ENCODE peak calls at places on chromosomes 13 and 19, in eight cellular contexts. V, S, N, A, O, G, F and K are unnamed samples. For H3K4me1, the result is how much of the 10 kb centered on the place peaks cover.

GRCh38 chr13:109789262-109789661 is 2.9 kb upstream of the IRS2 start:
- DNase-seq in F (no peak), S (no peak), N (peak), A (no peak), G (no peak), O (no peak), V (no peak), K (no peak)

GRCh38 chr19:9128171-9128570 is 1.4 kb upstream of the OR7G3 start:
- DNase-seq in F (no peak), V (no peak), N (no peak), O (peak), G (no peak), A (no peak), S (no peak), K (no peak)

GRCh38 chr13:65339236-65339635 is 1890.9 kb downstream of the PCDH9 start:
- DNase-seq in V (no peak), A (peak), N (no peak), S (no peak), F (no peak), O (no peak), G (no peak), K (no peak)

GRCh38 chr19:8363803-8364771 is at the start of gene ANGPTL4:
- DNase-seq in V (no peak), N (peak), F (no peak), O (peak), A (peak), G (peak), S (peak), K (peak)

GRCh38 chr13:46633416-46633815 is 80.4 kb downstream of the LRCH1 start:
- DNase-seq in S (no peak), G (no peak), O (no peak), F (no peak), N (no peak), A (peak), V (no peak), K (no peak)

GRCh38 chr19:46090444-46090843 is 34.0 kb downstream of the IGFL3 start:
- DNase-seq in G (no peak), V (no peak), A (no peak), S (no peak), F (no peak), O (no peak), N (no peak), K (no peak)

GRCh38 chr19:51448011-51448744 is 10.1 kb downstream of the SIGLEC8 start:
- DNase-seq in O (no peak), V (no peak), S (no peak), N (no peak), G (no peak), F (no peak), A (no peak), K (no peak)

GRCh38 chr13:85798999-85799646 is at the start of gene SLITRK6:
- DNase-seq in S (no peak), V (no peak), O (peak), N (no peak), G (no peak), A (peak), F (no peak), K (peak)

GRCh38 chr19:18282021-18282787 is 782 bp upstream of the JUND start:
- DNase-seq in V (no peak), G (no peak), F (peak), S (no peak), A (no peak), O (no peak), N (no peak), K (peak)

GRCh38 chr19:45455707-45456499 is 11.9 kb upstream of the FOSB start:
- DNase-seq in V (peak), A (peak), F (peak), G (peak), S (peak), N (peak), O (peak), K (peak)

GRCh38 chr19:47765522-47766358 is 12.8 kb upstream of the SELENOW start:
- DNase-seq in V (no peak), S (peak), N (no peak), O (no peak), G (peak), F (no peak), A (peak), K (peak)

GRCh38 chr19:45499196-45500180 is 1.2 kb downstream of the PPM1N start:
- DNase-seq in F (no peak), N (no peak), G (no peak), S (no peak), O (no peak), V (peak), A (no peak), K (peak)

GRCh38 chr19:5594521-5594950 is 26.8 kb upstream of the TINCR start:
- DNase-seq in V (no peak), G (no peak), O (no peak), A (no peak), S (no peak), N (no peak), F (no peak), K (no peak)

GRCh38 chr13:33349996-33350826 is 64.7 kb upstream of the STARD13 start:
- DNase-seq in F (no peak), O (no peak), A (peak), V (no peak), G (peak), N (peak), S (peak), K (peak)

GRCh38 chr19:34475026-34475974 is 6.3 kb upstream of the WTIP start:
- DNase-seq in V (no peak), A (peak), G (no peak), F (peak), N (no peak), S (no peak), O (no peak), K (no peak)

GRCh38 chr13:20426766-20427448 is 98.8 kb downstream of the CRYL1 start:
- DNase-seq in A (no peak), V (no peak), O (no peak), S (no peak), N (no peak), G (no peak), F (no peak), K (no peak)

GRCh38 chr19:29671393-29672076 is 6.3 kb downstream of the PLEKHF1 start:
- DNase-seq in A (peak), N (no peak), G (peak), F (no peak), V (peak), S (peak), O (no peak), K (no peak)

GRCh38 chr13:66981912-66982311 is 248.2 kb downstream of the PCDH9 start:
- DNase-seq in G (no peak), V (no peak), A (no peak), S (no peak), O (no peak), N (no peak), F (no peak), K (no peak)

GRCh38 chr13:43787518-43787891 is 733 bp upstream of the ENOX1 start:
- DNase-seq in F (no peak), G (no peak), N (no peak), A (no peak), O (no peak), S (no peak), V (no peak), K (no peak)
- H3K27ac ChIP-seq in F (peak), G (peak), N (no peak), A (peak), O (peak), S (peak), V (no peak), K (peak)

GRCh38 chr19:35907377-35907745 is 734 bp downstream of the TYROBP start:
- DNase-seq in O (no peak), V (no peak), N (no peak), A (no peak), S (no peak), G (no peak), F (no peak), K (no peak)
- H3K4me1 ChIP-seq in O (under half), V (under half), N (under half), A (under half), S (under half), G (under half), F (under half), K (under half)

GRCh38 chr13:93776936-93777335 is 550.3 kb downstream of the GPC6 start:
- DNase-seq in A (peak), V (no peak), G (no peak), O (no peak), N (no peak), S (no peak), F (no peak), K (no peak)
- H3K27ac ChIP-seq in A (no peak), V (no peak), G (no peak), O (no peak), N (no peak), S (no peak), F (no peak), K (peak)

GRCh38 chr19:55277494-55277893 is 2.4 kb downstream of the HSPBP1 start:
- DNase-seq in F (no peak), S (no peak), A (no peak), O (no peak), V (no peak), N (no peak), G (no peak), K (no peak)

GRCh38 chr19:55276720-55277430 is 3.0 kb downstream of the HSPBP1 start:
- DNase-seq in G (no peak), S (no peak), A (no peak), N (no peak), V (no peak), O (no peak), F (no peak), K (no peak)

GRCh38 chr19:55278391-55279135 is 1.3 kb downstream of the HSPBP1 start:
- DNase-seq in O (no peak), G (no peak), S (no peak), N (no peak), A (no peak), F (no peak), V (no peak), K (no peak)

GRCh38 chr19:55279773-55280643 is at the start of gene HSPBP1:
- DNase-seq in G (peak), F (peak), V (peak), S (peak), O (peak), A (peak), N (peak), K (peak)

GRCh38 chr19:55279376-55279772 is 536 bp downstream of the HSPBP1 start:
- DNase-seq in S (no peak), N (no peak), G (no peak), A (no peak), O (no peak), F (no peak), V (no peak), K (no peak)
- H3K4me1 ChIP-seq in S (under half), N (under half), G (under half), A (under half), O (under half), F (under half), V (under half), K (under half)

GRCh38 chr13:74301200-74302063 is 167.2 kb upstream of the KLF12 start:
- DNase-seq in F (no peak), N (no peak), O (no peak), S (no peak), G (no peak), V (no peak), A (peak), K (no peak)
- H3K27ac ChIP-seq in F (no peak), N (no peak), O (no peak), S (peak), G (peak), V (no peak), A (no peak), K (no peak)

GRCh38 chr13:44710576-44710975 is 134.4 kb upstream of the TSC22D1 start:
- DNase-seq in N (no peak), S (no peak), A (peak), V (no peak), G (no peak), F (no peak), O (peak), K (no peak)
- H3K4me1 ChIP-seq in N (under half), S (under half), A (under half), V (under half), G (under half), F (under half), O (under half), K (under half)

GRCh38 chr13:34748078-34748477 is 194.0 kb upstream of the NBEA start:
- DNase-seq in F (no peak), V (no peak), G (peak), S (no peak), A (peak), O (no peak), N (no peak), K (peak)

GRCh38 chr13:34750078-34750703 is 191.9 kb upstream of the NBEA start:
- DNase-seq in S (no peak), N (peak), F (no peak), G (peak), O (no peak), A (peak), V (no peak), K (no peak)

GRCh38 chr13:34749046-34749445 is 193.0 kb upstream of the NBEA start:
- DNase-seq in F (no peak), A (no peak), S (no peak), O (no peak), N (no peak), V (no peak), G (no peak), K (no peak)

GRCh38 chr13:34748561-34748960 is 193.5 kb upstream of the NBEA start:
- DNase-seq in F (no peak), S (no peak), O (no peak), A (peak), V (no peak), N (no peak), G (no peak), K (no peak)

GRCh38 chr13:34747507-34747906 is 194.6 kb upstream of the NBEA start:
- DNase-seq in V (no peak), A (no peak), N (no peak), O (no peak), S (no peak), F (no peak), G (no peak), K (no peak)
- H3K27ac ChIP-seq in V (no peak), A (no peak), N (no peak), O (no peak), S (no peak), F (peak), G (peak), K (no peak)